ENCODE peak calls at places on chromosome 22, in seven cellular contexts. D is GM23338, Y is SK-N-MC, T is prostate gland, S is endothelial cell of umbilical vein, P is sigmoid colon, V is SK-N-SH. R is an unnamed sample. For H3K36me3, the result is how much of the 10 kb centered on the place peaks cover.

GRCh38 chr22:29531419-29531818 is 22.1 kb downstream of the THOC5 start:
- DNase-seq in D (no peak), Y (no peak), T (no peak), S (no peak), P (no peak), V (no peak), R (no peak)

GRCh38 chr22:22576244-22576988 is 17.4 kb upstream of the PRAME start:
- DNase-seq in D (peak), Y (no peak), T (no peak), S (peak), P (no peak), V (peak), R (peak)

GRCh38 chr22:42983470-42983869 is 31.5 kb downstream of the PACSIN2 start:
- DNase-seq in D (no peak), Y (no peak), T (no peak), S (no peak), P (peak), V (no peak), R (no peak)

GRCh38 chr22:40462195-40462988 is 92.0 kb downstream of the SGSM3 start:
- DNase-seq in D (no peak), Y (no peak), T (no peak), S (no peak), P (no peak), V (no peak), R (no peak)

GRCh38 chr22:44191036-44191454 is 10.3 kb downstream of the PARVG start:
- DNase-seq in D (no peak), Y (no peak), T (no peak), S (no peak), P (peak), V (no peak), R (no peak)

GRCh38 chr22:22431271-22432220 is 77.0 kb downstream of the ZNF280B start:
- DNase-seq in D (peak), Y (no peak), T (peak), S (peak), P (peak), V (peak), R (peak)

GRCh38 chr22:33865248-33865647 is 55.0 kb downstream of the LARGE1 start:
- DNase-seq in D (no peak), Y (no peak), T (no peak), S (no peak), P (no peak), V (no peak), R (no peak)

GRCh38 chr22:23402275-23403151 is 177.6 kb downstream of the IGLL1 start:
- DNase-seq in D (peak), Y (no peak), T (peak), S (peak), P (peak), V (peak), R (peak)

GRCh38 chr22:21587803-21588611 is 20.5 kb downstream of the UBE2L3 start:
- DNase-seq in D (no peak), Y (no peak), T (no peak), S (no peak), P (no peak), V (no peak), R (no peak)

GRCh38 chr22:21450320-21450831 is 16.8 kb upstream of the TMEM191C start:
- DNase-seq in D (peak), Y (no peak), T (peak), S (no peak), P (peak), V (peak), R (peak)

GRCh38 chr22:29348956-29349355 is 33.5 kb upstream of the RASL10A start:
- DNase-seq in D (no peak), Y (no peak), T (no peak), S (no peak), P (no peak), V (no peak), R (no peak)

GRCh38 chr22:32326647-32327046 is 31.0 kb upstream of the RFPL3 start:
- DNase-seq in D (no peak), Y (no peak), T (no peak), S (no peak), P (no peak), V (no peak), R (peak)

GRCh38 chr22:44003776-44004460 is 20.2 kb upstream of the PARVB start:
- DNase-seq in D (peak), Y (no peak), T (no peak), S (peak), P (no peak), V (no peak), R (no peak)

GRCh38 chr22:43388420-43388851 is 23.4 kb upstream of the MPPED1 start:
- DNase-seq in D (peak), Y (no peak), T (peak), S (peak), P (peak), V (peak), R (peak)

GRCh38 chr22:30733081-30733680 is 38.5 kb downstream of the OSBP2 start:
- DNase-seq in D (no peak), Y (no peak), T (no peak), S (peak), P (no peak), V (no peak), R (no peak)

GRCh38 chr22:30580896-30581295 is 6.4 kb upstream of the GAL3ST1 start:
- DNase-seq in D (no peak), Y (no peak), T (no peak), S (no peak), P (no peak), V (no peak), R (no peak)

GRCh38 chr22:24727218-24727851 is 47.2 kb downstream of the PIWIL3 start:
- DNase-seq in D (no peak), Y (no peak), T (peak), S (peak), P (no peak), V (peak), R (peak)

GRCh38 chr22:44154431-44154942 is 26.2 kb upstream of the PARVG start:
- DNase-seq in D (no peak), Y (no peak), T (no peak), S (no peak), P (no peak), V (no peak), R (no peak)

GRCh38 chr22:35477911-35478582 is 62.6 kb upstream of the RASD2 start:
- DNase-seq in D (no peak), Y (peak), T (peak), S (peak), P (peak), V (peak), R (no peak)

GRCh38 chr22:43346521-43346929 is 3.4 kb upstream of the SCUBE1 start:
- DNase-seq in D (peak), Y (no peak), T (peak), S (peak), P (peak), V (peak), R (peak)

GRCh38 chr22:29788339-29789279 is 21.4 kb downstream of the UQCR10 start:
- DNase-seq in D (no peak), Y (no peak), T (no peak), S (no peak), P (no peak), V (no peak), R (no peak)

GRCh38 chr22:31625661-31626426 is 36.2 kb downstream of the PISD start:
- DNase-seq in D (peak), Y (no peak), T (peak), S (peak), P (peak), V (no peak), R (peak)

GRCh38 chr22:36193577-36193976 is 8.0 kb downstream of the APOL4 start:
- DNase-seq in D (no peak), Y (no peak), T (no peak), S (no peak), P (no peak), V (no peak), R (no peak)

GRCh38 chr22:35561796-35562526 is 21.3 kb downstream of the RASD2 start:
- DNase-seq in D (peak), Y (peak), T (no peak), S (no peak), P (no peak), V (no peak), R (no peak)

GRCh38 chr22:30224161-30224857 is 22.2 kb downstream of the LIF start:
- DNase-seq in D (no peak), Y (no peak), T (no peak), S (no peak), P (no peak), V (no peak), R (no peak)

GRCh38 chr22:42910221-42910942 is 53.3 kb upstream of the ARFGAP3 start:
- DNase-seq in D (no peak), Y (no peak), T (no peak), S (no peak), P (no peak), V (no peak), R (no peak)

GRCh38 chr22:43376765-43377485 is 33.8 kb upstream of the SCUBE1 start:
- DNase-seq in D (no peak), Y (no peak), T (no peak), S (no peak), P (no peak), V (no peak), R (peak)

GRCh38 chr22:37503850-37504249 is 15.4 kb downstream of the CARD10 start:
- DNase-seq in D (no peak), Y (no peak), T (no peak), S (peak), P (no peak), V (no peak), R (peak)
- H3K27ac ChIP-seq in D (no peak), Y (no peak), T (no peak), S (no peak), P (peak), V (no peak), R (peak)

GRCh38 chr22:45198463-45198795 is 34.7 kb downstream of the NUP50 start:
- DNase-seq in D (no peak), Y (no peak), T (no peak), S (no peak), P (no peak), V (no peak), R (no peak)
- H3K36me3 ChIP-seq in D (under half), Y (under half), T (under half), S (under half), P (half or more), V (half or more), R (half or more)

GRCh38 chr22:20121856-20122415 is 4.9 kb upstream of the TRMT2A start:
- DNase-seq in D (no peak), Y (no peak), T (no peak), S (no peak), P (no peak), V (no peak), R (no peak)
- TF ChIP-seq POLR2AphosphoS5 in D (no peak), Y (no peak), T (no peak), S (no peak), P (no peak), V (no peak), R (no peak)

GRCh38 chr22:48952256-48953102 is 875.2 kb downstream of the BRD1 start:
- DNase-seq in D (no peak), Y (no peak), T (peak), S (no peak), P (peak), V (no peak), R (peak)
- H3K27ac ChIP-seq in D (no peak), Y (no peak), T (no peak), S (no peak), P (no peak), V (no peak), R (no peak)

GRCh38 chr22:18090286-18090685 is 12.5 kb downstream of the PEX26 start:
- DNase-seq in D (no peak), Y (no peak), T (no peak), S (no peak), P (no peak), V (no peak), R (no peak)
- H3K36me3 ChIP-seq in D (under half), Y (under half), T (under half), S (under half), P (half or more), V (under half), R (half or more)

GRCh38 chr22:46956498-46957215 is 194.2 kb downstream of the TBC1D22A start:
- DNase-seq in D (no peak), Y (no peak), T (no peak), S (no peak), P (peak), V (no peak), R (peak)

GRCh38 chr22:46951326-46951725 is 188.9 kb downstream of the TBC1D22A start:
- DNase-seq in D (no peak), Y (no peak), T (no peak), S (no peak), P (no peak), V (no peak), R (peak)

GRCh38 chr22:46957521-46957920 is 195.1 kb downstream of the TBC1D22A start:
- DNase-seq in D (no peak), Y (no peak), T (no peak), S (no peak), P (peak), V (no peak), R (peak)

GRCh38 chr22:46951973-46952372 is 189.5 kb downstream of the TBC1D22A start:
- DNase-seq in D (no peak), Y (no peak), T (no peak), S (no peak), P (no peak), V (no peak), R (peak)

DNA sequence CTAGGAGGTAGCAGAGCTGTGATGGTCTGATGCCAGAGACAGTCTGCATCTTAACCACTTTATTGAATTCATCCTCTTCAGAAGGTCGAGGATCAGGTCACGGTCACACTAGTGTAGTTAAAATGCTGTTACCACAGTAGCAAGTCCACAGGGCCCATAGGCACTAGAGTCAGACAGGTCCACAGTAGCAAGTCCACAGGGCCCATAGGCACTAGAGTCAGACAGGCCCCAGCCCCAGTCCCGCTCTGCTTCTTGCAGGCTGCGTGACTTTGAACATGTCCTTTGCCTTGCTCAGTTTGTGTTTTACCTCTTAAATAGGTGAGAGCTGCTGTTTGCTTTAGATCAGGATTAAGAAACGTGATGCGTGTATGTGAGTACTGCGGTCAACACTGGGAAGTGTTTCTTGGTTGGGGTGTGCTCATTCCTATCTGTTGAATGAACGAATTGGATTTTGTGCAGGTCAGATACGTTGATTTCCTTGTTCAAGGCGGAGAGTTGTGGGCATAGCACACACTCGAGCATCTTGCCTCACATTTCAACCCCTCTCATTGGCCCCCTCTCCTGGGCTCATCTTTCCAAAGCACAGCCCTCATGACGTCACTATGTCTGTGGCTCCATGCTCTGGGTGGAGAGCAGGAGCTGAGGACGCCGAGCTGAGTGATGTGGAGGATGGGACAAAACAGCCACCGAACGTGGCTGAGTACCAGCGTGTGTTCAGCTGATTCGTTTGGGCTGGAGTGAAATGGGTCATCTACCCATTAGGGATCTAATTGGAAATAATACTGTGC is 191.7 kb downstream of the TBC1D22A start:
- DNase-seq in D (peak), Y (no peak), T (no peak), S (no peak), P (no peak), V (no peak), R (no peak)
- TF ChIP-seq POLR2AphosphoS5 in D (no peak), Y (no peak), T (no peak), S (no peak), P (no peak), V (no peak), R (no peak)

DNA sequence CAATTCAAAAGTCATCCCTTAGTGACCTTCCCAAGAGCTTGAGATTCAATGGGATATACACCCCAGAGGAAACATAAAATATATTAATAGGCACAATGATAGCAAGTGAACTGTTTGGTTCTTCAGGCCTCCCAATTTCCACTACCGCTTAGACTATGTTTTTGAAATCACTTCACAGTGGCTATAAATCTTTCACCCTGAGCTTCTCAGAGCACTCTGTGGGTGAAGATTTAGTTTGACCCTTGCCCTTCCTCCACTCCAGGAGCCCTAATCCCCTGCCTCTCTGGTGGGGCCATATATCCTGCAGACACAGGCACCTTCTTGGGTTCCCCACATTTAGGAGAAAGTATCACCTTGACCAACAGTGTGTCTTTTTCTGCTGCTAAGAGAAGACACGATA is 186.9 kb upstream of the PITPNB start:
- DNase-seq in D (no peak), Y (no peak), T (no peak), S (no peak), P (no peak), V (no peak), R (no peak)
- H3K27ac ChIP-seq in D (no peak), Y (no peak), T (no peak), S (no peak), P (no peak), V (no peak), R (no peak)

DNA sequence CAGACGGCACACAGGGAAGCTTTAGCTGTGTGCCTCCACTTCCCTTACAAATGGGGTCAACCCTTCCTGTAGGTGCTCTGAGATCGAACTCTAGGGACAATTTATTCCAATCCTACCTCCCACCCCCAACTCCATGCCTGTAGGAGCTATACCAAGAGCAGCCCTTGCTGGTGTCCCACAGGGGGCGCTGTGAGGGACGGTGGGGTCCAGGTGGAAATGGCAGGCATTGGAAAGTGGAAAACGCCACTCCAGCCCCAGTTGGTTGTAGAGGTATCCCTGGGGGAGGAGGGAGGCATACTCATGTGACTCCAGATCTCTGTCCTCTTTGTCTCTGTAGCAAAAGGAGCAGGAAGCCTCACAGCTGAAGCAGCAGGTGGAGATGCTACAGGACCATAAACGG is 161.3 kb downstream of the MYO18B start:
- DNase-seq in D (peak), Y (no peak), T (no peak), S (no peak), P (no peak), V (peak), R (no peak)
- H3K36me3 ChIP-seq in D (under half), Y (under half), T (under half), S (under half), P (under half), V (under half), R (under half)

DNA sequence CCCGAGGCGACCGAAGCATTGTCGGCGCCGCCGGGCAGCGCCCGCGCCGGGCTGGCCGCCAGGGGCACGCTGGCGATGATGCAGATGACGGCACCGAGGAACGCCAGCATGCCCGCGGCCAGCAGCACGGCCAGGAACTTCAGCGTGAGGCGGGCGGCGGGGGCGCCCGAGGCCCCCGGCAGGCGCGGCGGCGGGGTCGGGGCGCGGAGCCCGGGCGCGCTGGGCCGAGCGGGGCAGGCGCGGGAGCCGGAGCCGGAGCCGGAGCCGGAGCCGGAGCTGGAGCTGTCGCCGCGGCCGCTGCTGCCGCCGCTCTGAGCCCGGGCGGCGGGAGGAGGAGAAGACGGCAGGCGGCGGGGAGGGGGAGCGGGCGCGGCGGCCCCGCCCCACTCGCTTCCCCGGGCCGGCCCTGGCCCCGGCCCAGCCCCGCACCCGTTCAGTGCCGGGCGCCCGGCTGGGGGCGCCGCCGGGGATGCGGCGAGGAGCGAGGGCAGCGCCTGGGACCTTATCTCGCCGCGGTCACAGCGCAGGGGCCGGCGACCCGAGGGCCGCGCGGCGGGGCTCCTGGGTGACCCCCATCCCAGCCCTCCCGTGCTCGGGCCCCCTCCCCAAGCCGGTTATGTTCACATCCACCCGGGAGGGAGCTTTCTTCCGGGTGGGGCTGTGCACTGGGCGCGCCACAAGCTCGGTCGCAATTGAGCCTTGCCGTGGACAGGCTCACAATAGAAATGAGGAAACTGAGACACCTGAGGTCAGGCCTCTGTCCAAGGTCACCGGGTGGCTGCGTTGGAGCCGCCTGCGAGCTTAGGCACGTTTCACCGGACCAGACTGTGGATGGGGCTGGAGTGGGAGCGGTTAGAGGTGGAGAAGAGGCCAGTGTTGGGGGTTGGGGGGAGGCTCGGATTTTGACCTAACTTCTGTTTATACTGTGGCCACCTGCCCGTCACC is at the start of gene NPTXR:
- DNase-seq in D (peak), Y (no peak), T (peak), S (peak), P (no peak), V (peak), R (peak)
- TF ChIP-seq POLR2AphosphoS5 in D (peak), Y (no peak), T (no peak), S (no peak), P (peak), V (no peak), R (no peak)

GRCh38 chr22:45552017-45552411 is 49.3 kb downstream of the FBLN1 start:
- DNase-seq in D (peak), Y (no peak), T (no peak), S (no peak), P (no peak), V (no peak), R (no peak)
- H3K27ac ChIP-seq in D (no peak), Y (no peak), T (peak), S (no peak), P (peak), V (no peak), R (peak)

R was measured in stomach.